ENCODE peak calls at places on chromosome 3, in five cellular contexts. J is neuronal stem cell, P is mesenchymal stem cell, G is IMR-90, N is H1. R is an unnamed sample.

GRCh38 chr3:71237661-71238060 is 345.9 kb downstream of the FOXP1 start:
- DNase-seq in G (no peak), J (no peak), N (no peak), P (no peak), R (no peak)

GRCh38 chr3:152998554-152998953 is 163.5 kb upstream of the RAP2B start:
- DNase-seq in J (no peak), G (no peak), N (no peak), P (no peak), R (no peak)

GRCh38 chr3:159751141-159751540 is 237.5 kb upstream of the IL12A start:
- DNase-seq in G (peak; percentile 52), N (no peak), J (no peak), P (no peak), R (no peak)

GRCh38 chr3:61946925-61947324 is 385.6 kb downstream of the PTPRG start:
- DNase-seq in J (peak; percentile 26), G (no peak), P (no peak), N (no peak), R (no peak)

GRCh38 chr3:4417449-4417848 is 49.6 kb downstream of the SUMF1 start:
- DNase-seq in P (no peak), J (no peak), N (no peak), G (peak; percentile 65), R (no peak)

GRCh38 chr3:124395584-124396340 is 334.5 kb upstream of the UMPS start:
- DNase-seq in P (no peak), N (no peak), J (no peak), G (peak; percentile 6), R (no peak)

GRCh38 chr3:121809249-121809648 is 25.6 kb downstream of the IQCB1 start:
- DNase-seq in J (no peak), N (no peak), P (no peak), G (no peak), R (no peak)

GRCh38 chr3:98536456-98537017 is 4.8 kb downstream of the GPR15 start:
- DNase-seq in G (no peak), J (no peak), N (no peak), P (no peak), R (no peak)

GRCh38 chr3:39398700-39399099 is 7.8 kb upstream of the RPSA start:
- DNase-seq in G (no peak), J (no peak), N (no peak), P (no peak), R (no peak)

GRCh38 chr3:130354430-130354829 is 9.0 kb downstream of the COL6A5 start:
- DNase-seq in N (no peak), G (no peak), P (no peak), J (no peak), R (peak; percentile 6)

GRCh38 chr3:73601031-73601430 is 23.7 kb downstream of the PDZRN3 start:
- DNase-seq in N (no peak), G (peak; percentile 31), J (no peak), P (no peak), R (no peak)

GRCh38 chr3:183980408-183980807 is 37.3 kb downstream of the ABCC5 start:
- DNase-seq in G (no peak), P (peak; percentile 48), J (no peak), N (no peak), R (no peak)

GRCh38 chr3:142705256-142705655 is 18.6 kb upstream of the TRPC1 start:
- DNase-seq in J (no peak), G (no peak), N (no peak), P (peak; percentile 19), R (no peak)

GRCh38 chr3:69102384-69102783 is 17.6 kb downstream of the ARL6IP5 start:
- DNase-seq in J (no peak), P (no peak), G (no peak), N (no peak), R (no peak)

GRCh38 chr3:115819785-115820384 is 196.6 kb downstream of the GAP43 start:
- DNase-seq in J (peak; percentile 59), N (no peak), G (peak; percentile 90), P (peak; percentile 85), R (peak; percentile 86)

GRCh38 chr3:43291546-43291945 is 5.2 kb downstream of the SNRK start:
- DNase-seq in G (no peak), N (no peak), P (peak; percentile 8), J (no peak), R (no peak)

GRCh38 chr3:44232407-44232806 is 9.3 kb upstream of the TOPAZ1 start:
- DNase-seq in N (no peak), G (no peak), J (no peak), P (no peak), R (no peak)

DNA sequence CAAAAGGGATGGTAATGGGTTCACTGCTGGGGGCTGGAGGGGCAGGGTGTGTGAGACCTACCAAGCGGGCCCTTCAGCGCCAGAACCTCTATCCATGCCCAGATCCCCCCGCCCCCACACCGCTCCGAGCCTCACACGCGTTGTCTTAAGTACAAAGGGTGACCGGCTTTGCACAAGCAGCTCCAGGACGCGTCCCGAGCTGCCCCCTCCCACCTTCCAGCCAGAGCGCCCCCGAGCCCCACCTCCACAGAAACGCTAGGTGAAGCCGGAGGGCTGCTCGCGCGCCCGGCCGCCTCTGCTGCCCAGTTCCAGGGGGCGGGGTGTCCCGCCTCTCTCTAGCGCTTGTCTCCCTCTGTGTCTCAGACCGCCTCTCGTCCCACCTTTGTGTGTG is 1.2 kb downstream of the WNT7A start:
- DNase-seq in J (peak; percentile 43), N (peak; percentile 82), G (no peak), P (no peak), R (peak; percentile 39)
- H3K4me3 ChIP-seq in J (peak overlapping the region; percentile 77), N (peak overlapping the region; percentile 38), G (no peak overlapping the region), P (no peak overlapping the region), R (no peak overlapping the region)

GRCh38 chr3:17825298-17825697 is 82.9 kb upstream of the TBC1D5 start:
- DNase-seq in J (no peak), G (no peak), N (no peak), P (no peak), R (no peak)
- H2BK15ac ChIP-seq in J (no peak overlapping the region), G (no peak overlapping the region), N (no peak overlapping the region), P (no peak overlapping the region), R (no peak overlapping the region)

GRCh38 chr3:154290187-154290586 is 34.1 kb downstream of the DHX36 start:
- DNase-seq in J (no peak), P (no peak), G (no peak), N (no peak), R (no peak)
- H3K36me3 ChIP-seq in J (peaks cover 98% of the 10 kb centered on the region), P (peaks cover 97% of the 10 kb centered on the region), G (peaks cover 17% of the 10 kb centered on the region), N (peaks cover 16% of the 10 kb centered on the region), R (peaks cover 2% of the 10 kb centered on the region)

GRCh38 chr3:50592568-50592967 is 19.0 kb downstream of the CISH start:
- DNase-seq in P (no peak), G (no peak), J (no peak), N (no peak), R (no peak)

GRCh38 chr3:50599716-50600118 is 11.9 kb downstream of the CISH start:
- DNase-seq in J (no peak), N (no peak), G (no peak), P (no peak), R (no peak)

GRCh38 chr3:50591196-50591741 is 20.3 kb downstream of the CISH start:
- DNase-seq in N (no peak), J (no peak), G (no peak), P (no peak), R (no peak)

GRCh38 chr3:50599115-50599715 is 12.4 kb downstream of the CISH start:
- DNase-seq in N (no peak), J (no peak), G (no peak), P (no peak), R (no peak)

DNA sequence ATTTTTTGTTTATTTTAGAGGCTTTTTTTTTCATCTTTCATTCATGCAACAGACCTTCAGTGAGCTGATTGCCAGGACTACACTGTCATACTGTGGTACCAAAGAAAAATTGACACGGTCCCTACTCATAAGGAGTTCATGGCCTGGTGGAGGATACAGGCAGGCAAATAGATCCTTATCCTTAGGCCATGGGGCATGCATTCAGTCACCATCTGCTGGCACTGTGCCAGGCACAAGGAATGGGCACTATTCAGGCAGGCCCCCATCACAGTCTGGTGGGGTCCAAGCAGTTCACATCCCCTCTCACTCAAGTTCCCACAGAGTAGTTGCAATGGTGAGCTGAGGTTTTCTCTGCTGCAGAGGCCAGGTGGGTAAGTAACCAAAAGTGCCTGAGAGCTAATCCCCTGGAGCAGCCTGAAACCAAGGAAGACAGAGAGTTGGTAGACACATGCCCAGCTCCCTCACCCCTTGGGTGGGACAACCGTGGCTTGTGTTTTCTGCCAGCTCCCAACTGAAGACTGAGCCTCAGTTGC is 17.3 kb downstream of the CISH start:
- DNase-seq in J (no peak), G (no peak), N (no peak), P (no peak), R (no peak)
- H3K4me3 ChIP-seq in J (no peak overlapping the region), G (no peak overlapping the region), N (no peak overlapping the region), P (no peak overlapping the region), R (no peak overlapping the region)

GRCh38 chr3:82012775-82013174 is 251.3 kb upstream of the GBE1 start:
- DNase-seq in N (no peak), P (no peak), J (no peak), G (no peak), R (no peak)
- H2BK15ac ChIP-seq in N (no peak overlapping the region), P (no peak overlapping the region), J (no peak overlapping the region), G (no peak overlapping the region), R (no peak overlapping the region)

DNA sequence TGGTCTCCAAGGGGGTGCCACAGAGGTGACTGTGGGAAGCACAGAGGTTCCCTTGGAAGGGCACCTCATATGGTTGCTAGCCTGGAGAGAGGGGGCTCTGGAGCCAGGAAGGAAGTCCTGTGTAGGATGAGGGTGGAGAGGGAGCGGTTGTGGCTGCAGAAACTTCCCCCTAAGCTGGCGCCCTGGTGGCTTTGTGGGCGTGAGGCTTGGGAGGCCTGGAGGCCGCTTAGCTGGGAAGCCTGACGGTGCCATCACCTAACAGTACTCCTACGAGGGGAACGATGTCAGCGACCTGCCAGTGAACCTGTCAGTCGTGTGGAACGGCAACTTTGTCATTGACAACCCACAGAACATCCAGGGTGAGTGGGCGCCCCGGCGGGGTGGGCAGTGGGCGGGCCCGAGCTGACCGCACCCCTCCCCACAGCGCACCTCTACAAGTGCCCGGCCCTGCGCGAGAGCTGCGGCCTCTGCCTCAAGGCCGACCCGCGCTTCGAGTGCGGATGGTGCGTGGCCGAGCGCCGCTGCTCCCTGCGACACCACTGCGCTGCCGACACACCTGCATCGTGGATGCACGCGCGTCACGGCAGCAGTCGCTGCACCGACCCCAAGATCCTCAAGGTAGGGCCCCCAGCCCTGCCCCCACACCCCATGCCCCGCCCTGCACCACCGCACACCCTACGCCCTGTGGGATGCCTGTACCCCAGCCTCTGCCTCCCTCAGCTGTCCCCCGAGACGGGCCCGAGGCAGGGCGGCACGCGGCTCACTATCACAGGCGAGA is 31.0 kb downstream of the PLXNA1 start:
- DNase-seq in J (no peak), G (no peak), N (no peak), P (no peak), R (no peak)
- H3K36me3 ChIP-seq in J (peaks cover 82% of the 10 kb centered on the region), G (peaks cover 61% of the 10 kb centered on the region), N (peaks cover 4% of the 10 kb centered on the region), P (peaks cover 72% of the 10 kb centered on the region), R (peaks cover 5% of the 10 kb centered on the region)

DNA sequence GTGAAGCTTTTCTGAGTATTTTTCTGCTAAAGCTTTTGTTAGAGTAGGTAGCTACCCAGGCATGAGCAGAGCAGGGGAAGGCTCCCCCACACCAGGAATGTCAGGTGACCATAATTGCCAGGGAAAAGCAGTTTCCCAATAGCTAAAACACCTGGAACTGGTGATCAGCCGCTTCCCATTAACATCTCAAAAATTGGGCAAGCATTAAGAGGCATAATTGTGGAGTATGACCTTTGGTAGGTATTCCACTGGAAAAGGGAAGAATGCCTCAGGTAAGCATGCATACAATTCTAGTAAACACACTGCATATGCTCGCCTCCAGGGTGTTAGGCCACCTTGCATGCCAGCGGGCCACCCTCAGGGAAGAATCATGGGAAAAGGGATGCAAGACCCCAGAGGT is 84.5 kb downstream of the CCR1 start:
- DNase-seq in N (no peak), J (no peak), G (no peak), P (no peak), R (no peak)
- H3K4me3 ChIP-seq in N (no peak overlapping the region), J (no peak overlapping the region), G (no peak overlapping the region), P (no peak overlapping the region), R (no peak overlapping the region)

GRCh38 chr3:131381445-131382291 is at the start of gene NUDT16:
- DNase-seq in G (peak; percentile 98), P (peak; percentile 99), J (peak; percentile 98), N (peak; percentile 99), R (peak; percentile 99)
- H2BK15ac ChIP-seq in G (no peak within 1 kb of the TSS), P (peak within 1 kb of the TSS; percentile 46), J (peak within 1 kb of the TSS; percentile 93), N (no peak within 1 kb of the TSS), R (no peak within 1 kb of the TSS)